ENCODE peak calls at places on chromosomes 11 and 22, in ten cellular contexts. V is fibroblast of mammary gland; Q is activated CD8-positive, alpha-beta T cell treated with anti-CD3 and anti-CD28 coated beads for 36 hours; F is astrocyte of the spinal cord; I is foreskin fibroblast; U is A673; X is cardiac fibroblast; T is GM13977; C is WTC11; L is left ventricle myocardium inferior. K is an unnamed sample.

GRCh38 chr11:30143098-30143705 is 87.6 kb upstream of the FSHB start:
- DNase-seq in L (no peak), U (peak; percentile 86), Q (no peak), X (peak; percentile 46), C (no peak), I (no peak), F (peak; percentile 29), V (peak; percentile 30), T (peak; percentile 17), K (peak; percentile 5)

GRCh38 chr11:78961186-78961782 is 386.6 kb upstream of the NARS2 start:
- DNase-seq in L (no peak), F (peak; percentile 33), V (peak; percentile 31), T (peak; percentile 40), C (peak; percentile 61), X (peak; percentile 51), U (peak; percentile 15), I (no peak), Q (no peak), K (peak; percentile 23)

GRCh38 chr11:128552783-128553661 is 34.3 kb downstream of the ETS1 start:
- DNase-seq in X (peak; percentile 63), I (peak; percentile 46), F (peak; percentile 21), T (peak; percentile 83), Q (peak; percentile 41), L (no peak), C (no peak), V (peak; percentile 83), U (peak; percentile 11), K (peak; percentile 70)

GRCh38 chr11:102279641-102280170 is 37.6 kb upstream of the BIRC3 start:
- DNase-seq in Q (peak; percentile 45), L (no peak), C (no peak), F (peak; percentile 78), U (peak; percentile 59), T (peak; percentile 63), X (peak; percentile 75), V (peak; percentile 68), I (peak; percentile 75), K (peak; percentile 58)

GRCh38 chr22:20128902-20129746 is 2.5 kb upstream of the ZDHHC8 start:
- DNase-seq in X (peak; percentile 40), Q (peak; percentile 72), C (peak; percentile 65), L (no peak), F (no peak), I (no peak), U (peak; percentile 68), V (peak; percentile 53), T (no peak), K (peak; percentile 30)

GRCh38 chr11:12163181-12163841 is 52.9 kb downstream of the MICAL2 start:
- DNase-seq in C (no peak), Q (no peak), U (no peak), V (peak; percentile 42), X (peak; percentile 66), I (no peak), L (peak; percentile 73), F (peak; percentile 95), T (no peak), K (peak; percentile 74)

GRCh38 chr11:66363805-66364535 is 7.6 kb downstream of the SLC29A2 start:
- DNase-seq in F (no peak), X (peak; percentile 20), T (peak; percentile 82), Q (peak; percentile 88), U (peak; percentile 88), V (peak; percentile 28), L (no peak), C (peak; percentile 96), I (no peak), K (no peak)

GRCh38 chr22:50084085-50084484 is 1.1 kb downstream of the MLC1 start:
- DNase-seq in F (no peak), Q (no peak), L (no peak), C (no peak), T (no peak), X (no peak), I (no peak), U (no peak), V (no peak), K (no peak)

GRCh38 chr22:35542157-35542971 is 1.7 kb downstream of the RASD2 start:
- DNase-seq in L (no peak), X (no peak), T (no peak), I (no peak), V (no peak), C (no peak), Q (no peak), F (no peak), U (no peak), K (no peak)

GRCh38 chr11:96130061-96130460 is 206.2 kb upstream of the MTMR2 start:
- DNase-seq in V (no peak), I (no peak), U (no peak), L (no peak), F (no peak), T (no peak), Q (no peak), X (no peak), C (no peak), K (no peak)

GRCh38 chr22:33018232-33018864 is 39.8 kb downstream of the SYN3 start:
- DNase-seq in U (peak; percentile 55), L (peak; percentile 48), V (peak; percentile 51), T (peak; percentile 67), I (no peak), X (peak; percentile 56), Q (peak; percentile 60), F (peak; percentile 27), C (peak; percentile 87), K (peak; percentile 53)

GRCh38 chr11:2521081-2521480 is 76.3 kb downstream of the KCNQ1 start:
- DNase-seq in U (no peak), V (no peak), F (no peak), C (peak; percentile 7), Q (no peak), L (no peak), T (no peak), I (no peak), X (no peak), K (no peak)

GRCh38 chr22:44648085-44648820 is 53.8 kb upstream of the PRR5 start:
- DNase-seq in T (no peak), C (no peak), X (no peak), I (peak; percentile 39), V (no peak), Q (no peak), F (no peak), L (no peak), U (no peak), K (peak; percentile 40)

GRCh38 chr11:19853016-19853415 is 140.4 kb downstream of the NAV2 start:
- DNase-seq in T (no peak), U (no peak), L (no peak), C (no peak), Q (no peak), X (no peak), I (peak; percentile 44), F (no peak), V (peak; percentile 54), K (no peak)

GRCh38 chr11:28505216-28505615 is 397.0 kb downstream of the METTL15 start:
- DNase-seq in T (no peak), C (no peak), I (no peak), U (no peak), V (no peak), X (no peak), Q (no peak), F (no peak), L (no peak), K (peak; percentile 85)

GRCh38 chr11:5937868-5938602 is 4.0 kb upstream of the OR56A3 start:
- DNase-seq in Q (no peak), T (no peak), U (no peak), F (no peak), C (no peak), L (no peak), I (no peak), V (no peak), X (no peak), K (no peak)

GRCh38 chr11:19723572-19724342 is 11.1 kb downstream of the NAV2 start:
- DNase-seq in C (no peak), U (no peak), L (no peak), T (no peak), V (peak; percentile 52), F (peak; percentile 53), Q (peak; percentile 71), X (peak; percentile 40), I (peak; percentile 75), K (peak; percentile 42)

GRCh38 chr22:49055406-49055805 is 772.3 kb downstream of the BRD1 start:
- DNase-seq in U (no peak), T (no peak), F (no peak), L (no peak), X (no peak), I (no peak), C (no peak), Q (no peak), V (no peak), K (no peak)

GRCh38 chr11:67583319-67584204 is at the start of gene GSTP1:
- DNase-seq in V (peak; percentile 83), C (peak; percentile 86), L (peak; percentile 94), T (peak; percentile 91), I (peak; percentile 88), F (peak; percentile 91), X (peak; percentile 93), U (peak; percentile 98), Q (peak; percentile 89), K (peak; percentile 93)
- TF ChIP-seq CTCF in V (no peak), C (peak; percentile 69), L (peak; percentile 89), T (peak; percentile 69), I (peak; percentile 41), F (peak; percentile 58), X (peak; percentile 40), U (peak; percentile 60), Q (peak; percentile 71), K (peak; percentile 68)

DNA sequence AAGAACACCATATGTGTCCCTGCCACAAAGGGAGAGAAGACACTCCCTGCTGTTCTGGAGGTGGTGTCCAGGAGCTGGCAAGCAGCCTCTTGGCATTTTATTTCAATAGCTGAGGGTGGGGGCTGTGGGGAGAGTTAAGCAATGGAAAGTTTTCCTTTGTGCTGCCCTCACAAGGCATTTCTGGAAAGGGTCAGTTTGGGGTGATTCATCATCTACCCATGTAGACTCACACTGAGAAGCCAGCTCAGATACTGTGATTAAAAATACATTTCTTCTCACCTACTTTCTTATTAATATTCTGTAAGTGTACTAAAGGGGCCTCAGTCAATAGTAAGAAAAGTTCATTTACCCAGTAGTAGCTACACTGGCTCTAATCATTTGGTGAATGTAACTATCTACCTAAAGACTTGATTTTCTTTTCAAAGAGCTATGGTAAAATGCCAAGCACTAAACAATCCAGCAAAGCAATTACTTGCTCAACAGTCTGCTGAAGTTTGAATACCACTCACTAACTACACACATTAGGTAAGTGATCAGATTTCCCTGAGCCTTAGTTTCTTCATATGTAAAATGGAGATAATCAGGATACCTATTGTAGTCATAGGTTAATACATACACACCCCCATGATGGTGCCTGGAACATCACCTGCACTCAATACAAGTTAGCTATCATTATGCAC is 55.1 kb downstream of the SLC1A2 start:
- DNase-seq in I (peak; percentile 90), Q (no peak), T (no peak), F (peak; percentile 90), V (peak; percentile 92), X (peak; percentile 93), U (peak; percentile 50), C (no peak), L (peak; percentile 41), K (peak; percentile 87)
- TF ChIP-seq CTCF in I (no peak), Q (no peak), T (no peak), F (no peak), V (no peak), X (no peak), U (no peak), C (no peak), L (no peak), K (no peak)

GRCh38 chr22:23772315-23773246 is at the start of gene MMP11:
- DNase-seq in X (peak; percentile 47), U (peak; percentile 62), Q (peak; percentile 62), I (no peak), V (no peak), T (peak; percentile 84), C (peak; percentile 70), F (no peak), L (peak; percentile 73), K (no peak)
- TF ChIP-seq CTCF in X (no peak), U (no peak), Q (no peak), I (no peak), V (no peak), T (peak; percentile 22), C (no peak), F (no peak), L (peak; percentile 12), K (no peak)

GRCh38 chr22:37253164-37253660 is 9.1 kb upstream of the RAC2 start:
- DNase-seq in X (no peak), T (no peak), Q (no peak), C (no peak), V (no peak), U (peak; percentile 31), I (no peak), F (no peak), L (no peak), K (no peak)
- TF ChIP-seq CTCF in X (no peak), T (no peak), Q (no peak), C (no peak), V (peak; percentile 5), U (peak; percentile 32), I (peak; percentile 3), F (peak; percentile 8), L (no peak), K (no peak)